ENCODE peak calls at places on chromosome 7, in seven cellular contexts. S, O, N, J, F, C and P are unnamed samples.

GRCh38 chr7:151099486-151100211 is 13.4 kb downstream of the AGAP3 start:
- DNase-seq in S (no peak), O (no peak), N (no peak), J (no peak), F (no peak), C (no peak), P (no peak)

GRCh38 chr7:125065546-125065945 is 135.9 kb upstream of the POT1 start:
- DNase-seq in S (no peak), O (no peak), N (no peak), J (no peak), F (no peak), C (no peak), P (no peak)

GRCh38 chr7:3075441-3075840 is 31.8 kb upstream of the CARD11 start:
- DNase-seq in S (no peak), O (no peak), N (no peak), J (no peak), F (no peak), C (no peak), P (no peak)

GRCh38 chr7:140214075-140214684 is 37.4 kb upstream of the KDM7A start:
- DNase-seq in S (no peak), O (no peak), N (no peak), J (no peak), F (no peak), C (no peak), P (peak; percentile 79)

GRCh38 chr7:47594406-47594805 is 12.5 kb upstream of the TNS3 start:
- DNase-seq in S (peak; percentile 58), O (no peak), N (no peak), J (no peak), F (no peak), C (no peak), P (no peak)

GRCh38 chr7:125059861-125060456 is 130.3 kb upstream of the POT1 start:
- DNase-seq in S (peak; percentile 7), O (no peak), N (peak; percentile 32), J (no peak), F (no peak), C (no peak), P (no peak)

GRCh38 chr7:29480934-29481625 is 82.6 kb upstream of the PRR15 start:
- DNase-seq in S (no peak), O (no peak), N (no peak), J (no peak), F (no peak), C (no peak), P (no peak)

GRCh38 chr7:146937836-146938235 is 821.2 kb downstream of the CNTNAP2 start:
- DNase-seq in S (no peak), O (no peak), N (no peak), J (no peak), F (no peak), C (no peak), P (no peak)

GRCh38 chr7:141941075-141941474 is 5.7 kb downstream of the CLEC5A start:
- DNase-seq in S (no peak), O (no peak), N (no peak), J (no peak), F (no peak), C (no peak), P (no peak)

GRCh38 chr7:30470783-30471182 is 7.8 kb downstream of the NOD1 start:
- DNase-seq in S (no peak), O (peak; percentile 68), N (no peak), J (peak; percentile 45), F (no peak), C (no peak), P (no peak)

GRCh38 chr7:98286093-98286525 is 4.6 kb downstream of the BRI3 start:
- DNase-seq in S (peak; percentile 70), O (peak; percentile 80), N (no peak), J (peak; percentile 57), F (peak; percentile 68), C (no peak), P (no peak)

DNA sequence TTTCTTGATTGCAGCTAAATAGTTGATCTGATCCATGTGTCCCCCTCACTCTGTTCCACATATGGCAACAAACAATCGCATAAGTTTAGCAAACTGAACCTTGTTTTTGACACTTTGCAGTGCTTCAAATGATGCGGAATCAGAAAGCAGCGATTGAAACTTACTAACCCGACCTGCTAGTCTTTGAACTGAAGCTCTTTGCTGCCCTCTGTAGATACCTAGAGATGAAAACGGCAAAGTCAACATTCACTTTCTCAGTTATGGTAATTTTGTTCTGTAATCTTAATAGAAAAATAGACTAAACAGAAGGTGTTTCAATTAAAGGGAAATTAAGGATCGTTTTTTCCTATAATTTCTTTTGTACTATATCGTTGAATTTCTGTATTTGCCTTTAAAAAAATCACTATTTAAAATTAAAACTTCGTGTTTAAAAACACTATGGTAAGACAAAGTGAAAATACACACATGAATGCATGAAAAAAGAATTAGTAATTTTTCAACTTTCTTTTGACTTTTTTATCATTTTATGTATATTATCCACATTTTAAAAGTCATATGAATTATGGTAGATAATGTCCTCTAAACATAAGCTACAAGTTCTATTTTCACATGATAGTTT is 276.5 kb downstream of the MAGI2 start:
- DNase-seq in S (peak; percentile 61), O (peak; percentile 33), N (peak; percentile 71), J (peak; percentile 58), F (peak; percentile 24), C (peak; percentile 56), P (peak; percentile 23)
- H3K4me3 ChIP-seq in S (no peak overlapping the region), O (no peak overlapping the region), N (no peak overlapping the region), J (no peak overlapping the region), F (no peak overlapping the region), C (no peak overlapping the region), P (no peak overlapping the region)

DNA sequence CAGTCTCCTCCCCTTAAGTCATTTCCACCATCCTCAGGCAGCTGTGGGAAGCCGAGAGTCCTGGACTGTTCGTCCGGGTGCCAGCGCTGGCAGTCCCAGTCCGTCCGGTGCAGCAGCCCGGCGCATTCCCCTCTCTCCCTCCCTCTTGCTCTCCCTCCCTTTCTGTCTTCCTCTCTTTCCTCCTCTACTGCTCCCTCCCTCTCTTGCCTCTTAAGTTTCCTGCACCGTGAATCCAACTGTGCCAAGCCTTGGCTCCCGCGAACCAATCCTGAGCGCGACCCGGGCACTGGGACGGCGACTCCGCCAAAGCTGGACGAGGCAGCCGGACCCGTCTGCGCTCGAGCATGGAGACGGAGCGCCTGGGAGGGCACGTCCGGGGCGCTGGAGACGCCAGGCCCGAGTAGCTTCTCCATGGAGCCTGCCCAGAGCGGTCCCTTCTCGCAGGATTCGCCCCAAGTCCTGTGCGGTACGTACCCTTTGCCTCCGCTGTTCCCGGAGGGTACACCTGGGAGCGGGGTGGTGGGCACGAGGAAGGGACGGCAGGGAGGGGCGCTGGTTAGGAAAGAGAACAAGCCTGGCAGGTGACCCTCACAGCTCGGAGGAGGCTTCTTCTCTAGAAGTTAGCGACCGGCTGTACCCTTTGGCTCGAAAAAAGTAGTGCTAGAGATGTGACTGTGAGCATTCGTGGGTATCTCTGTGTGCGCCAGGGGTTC is 1.0 kb downstream of the NXPH1 start:
- DNase-seq in S (no peak), O (no peak), N (no peak), J (no peak), F (no peak), C (peak; percentile 51), P (no peak)
- H3K4me3 ChIP-seq in S (no peak overlapping the region), O (no peak overlapping the region), N (no peak overlapping the region), J (no peak overlapping the region), F (no peak overlapping the region), C (peak overlapping the region; percentile 41), P (no peak overlapping the region)

GRCh38 chr7:137934176-137934826 is 67.6 kb downstream of the CREB3L2 start:
- DNase-seq in S (no peak), O (no peak), N (no peak), J (no peak), F (no peak), C (no peak), P (no peak)

GRCh38 chr7:137933270-137934017 is 68.4 kb downstream of the CREB3L2 start:
- DNase-seq in S (peak; percentile 54), O (peak; percentile 73), N (peak; percentile 57), J (no peak), F (no peak), C (no peak), P (no peak)

GRCh38 chr7:137936509-137937201 is 65.2 kb downstream of the CREB3L2 start:
- DNase-seq in S (no peak), O (no peak), N (no peak), J (no peak), F (no peak), C (peak; percentile 20), P (no peak)

GRCh38 chr7:137935849-137936508 is 65.9 kb downstream of the CREB3L2 start:
- DNase-seq in S (peak; percentile 94), O (no peak), N (no peak), J (no peak), F (no peak), C (no peak), P (peak; percentile 34)

DNA sequence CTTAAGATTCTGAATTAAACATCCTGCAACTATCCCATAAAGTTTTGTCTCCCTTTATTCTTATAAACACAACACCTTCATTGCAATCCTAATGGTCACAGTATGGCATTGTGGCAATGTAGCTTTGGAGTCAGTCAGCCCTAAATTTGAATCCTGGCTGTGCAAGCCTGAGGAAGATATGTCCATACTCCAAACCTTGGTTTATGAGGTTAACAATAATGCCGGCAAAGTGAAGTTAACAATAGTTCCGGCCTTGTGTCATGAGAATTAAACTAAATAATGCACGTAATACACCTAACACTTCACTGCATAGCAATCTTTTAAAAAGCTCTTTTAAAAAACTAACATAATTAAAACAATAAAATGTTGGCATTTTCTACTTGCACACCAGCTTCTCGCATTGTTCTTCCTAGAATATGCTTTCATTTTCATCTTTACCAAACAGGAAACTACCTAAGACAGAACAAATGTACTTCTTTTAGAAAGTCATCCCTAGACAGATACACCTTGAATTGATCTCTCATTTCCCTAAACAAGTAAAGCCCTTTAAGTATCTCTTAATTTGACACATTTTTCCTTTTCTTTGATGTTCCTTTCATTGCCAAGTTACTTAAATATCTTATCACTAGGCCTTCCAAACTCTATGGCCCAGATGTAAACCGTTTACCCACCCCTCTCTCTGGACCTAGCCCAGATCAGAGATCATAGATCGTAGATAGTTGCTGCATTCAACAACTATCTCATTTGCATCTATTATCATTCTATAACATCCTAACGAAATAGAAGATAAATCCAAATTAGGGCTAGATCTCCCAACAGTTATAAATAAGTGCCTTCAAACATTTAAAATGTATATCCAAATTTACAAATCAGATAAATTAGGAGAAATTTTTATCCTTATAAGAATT is 66.7 kb downstream of the CREB3L2 start:
- DNase-seq in S (peak; percentile 31), O (no peak), N (no peak), J (no peak), F (no peak), C (no peak), P (peak; percentile 56)
- H3K4me3 ChIP-seq in S (peak overlapping the region; percentile 79), O (no peak overlapping the region), N (no peak overlapping the region), J (no peak overlapping the region), F (no peak overlapping the region), C (no peak overlapping the region), P (peak overlapping the region; percentile 46)

GRCh38 chr7:120254845-120255244 is 18.1 kb upstream of the KCND2 start:
- DNase-seq in S (no peak), O (no peak), N (no peak), J (no peak), F (no peak), C (no peak), P (no peak)

GRCh38 chr7:120256719-120257118 is 16.3 kb upstream of the KCND2 start:
- DNase-seq in S (no peak), O (no peak), N (no peak), J (no peak), F (no peak), C (no peak), P (no peak)

GRCh38 chr7:120260111-120260510 is 12.9 kb upstream of the KCND2 start:
- DNase-seq in S (no peak), O (no peak), N (no peak), J (no peak), F (no peak), C (peak; percentile 2), P (no peak)

DNA sequence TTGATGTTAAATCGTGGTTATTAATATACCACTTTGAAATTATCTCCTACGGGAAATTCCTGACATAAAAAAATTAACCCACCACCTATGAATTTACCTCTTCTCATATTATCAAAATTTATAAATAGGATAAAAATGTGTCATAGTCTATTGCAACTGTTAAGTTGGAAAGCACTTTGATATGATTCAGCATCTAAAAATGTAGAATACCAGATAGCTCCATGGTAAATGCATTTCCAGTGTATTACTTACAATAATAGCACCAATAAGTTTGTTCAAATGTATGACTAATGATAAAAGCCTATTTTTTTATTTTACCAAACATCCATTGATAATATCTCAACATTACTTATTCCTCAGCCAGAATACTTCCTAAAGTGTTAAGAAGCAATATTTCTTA is 13.6 kb upstream of the KCND2 start:
- DNase-seq in S (no peak), O (no peak), N (no peak), J (no peak), F (no peak), C (no peak), P (no peak)
- H3K4me3 ChIP-seq in S (no peak overlapping the region), O (no peak overlapping the region), N (no peak overlapping the region), J (no peak overlapping the region), F (no peak overlapping the region), C (no peak overlapping the region), P (no peak overlapping the region)